ENCODE peak calls at places on chromosomes 7 and 10, in ten cellular contexts. J is PC-3, N is astrocyte, A is GM23248, Y is fibroblast of lung, B is neuronal stem cell, H is IMR-90, K is HepG2, M is K562, U is neural progenitor cell. L is an unnamed sample.

GRCh38 chr10:110793128-110793812 is 78.5 kb upstream of the PDCD4 start:
- DNase-seq in U (no peak), K (no peak), B (no peak), J (no peak), N (no peak), H (no peak), M (no peak), Y (no peak), A (no peak), L (no peak)

GRCh38 chr7:113083132-113083833 is 3.3 kb downstream of the GPR85 start:
- DNase-seq in A (no peak), B (no peak), K (no peak), N (no peak), U (peak; percentile 64), Y (no peak), H (no peak), J (no peak), M (no peak), L (no peak)

GRCh38 chr7:38953227-38953626 is 24.5 kb upstream of the POU6F2 start:
- DNase-seq in M (no peak), Y (no peak), H (no peak), B (no peak), K (no peak), A (no peak), U (no peak), N (no peak), J (no peak), L (no peak)

GRCh38 chr7:25557930-25558329 is 329.6 kb upstream of the NPVF start:
- DNase-seq in A (no peak), U (no peak), H (no peak), M (no peak), N (no peak), B (no peak), J (no peak), Y (no peak), K (no peak), L (no peak)

GRCh38 chr7:139426258-139427028 is 57.0 kb downstream of the KLRG2 start:
- DNase-seq in K (no peak), A (no peak), N (no peak), H (no peak), Y (no peak), B (no peak), J (no peak), M (no peak), U (no peak), L (no peak)

GRCh38 chr10:116833986-116834760 is 15.1 kb upstream of the ENO4 start:
- DNase-seq in J (no peak), N (no peak), H (no peak), Y (no peak), M (no peak), K (no peak), B (peak; percentile 77), A (no peak), U (peak; percentile 79), L (no peak)

GRCh38 chr10:133274751-133275682 is 1.7 kb downstream of the ADAM8 start:
- DNase-seq in A (peak; percentile 23), J (peak; percentile 77), N (no peak), H (no peak), U (no peak), K (no peak), Y (no peak), B (no peak), M (peak; percentile 67), L (no peak)

GRCh38 chr10:19930936-19931859 is 115.0 kb downstream of the PLXDC2 start:
- DNase-seq in J (peak; percentile 20), A (peak; percentile 59), N (peak; percentile 75), M (no peak), Y (peak; percentile 69), H (peak; percentile 70), U (no peak), B (no peak), K (no peak), L (no peak)

GRCh38 chr7:2309889-2310331 is 4.3 kb downstream of the SNX8 start:
- DNase-seq in M (no peak), A (no peak), Y (peak; percentile 87), K (peak; percentile 57), U (peak; percentile 87), B (peak; percentile 73), H (peak; percentile 89), J (peak; percentile 95), N (peak; percentile 96), L (no peak)

GRCh38 chr10:93999401-93999851 is 5.7 kb downstream of the PLCE1 start:
- DNase-seq in J (no peak), U (peak; percentile 14), Y (peak; percentile 55), B (no peak), M (no peak), A (peak; percentile 83), N (peak; percentile 91), H (peak; percentile 63), K (no peak), L (no peak)

GRCh38 chr10:119736220-119736619 is 10.4 kb downstream of the INPP5F start:
- DNase-seq in J (no peak), M (no peak), N (no peak), A (no peak), K (no peak), U (no peak), B (no peak), H (no peak), Y (no peak), L (no peak)

DNA sequence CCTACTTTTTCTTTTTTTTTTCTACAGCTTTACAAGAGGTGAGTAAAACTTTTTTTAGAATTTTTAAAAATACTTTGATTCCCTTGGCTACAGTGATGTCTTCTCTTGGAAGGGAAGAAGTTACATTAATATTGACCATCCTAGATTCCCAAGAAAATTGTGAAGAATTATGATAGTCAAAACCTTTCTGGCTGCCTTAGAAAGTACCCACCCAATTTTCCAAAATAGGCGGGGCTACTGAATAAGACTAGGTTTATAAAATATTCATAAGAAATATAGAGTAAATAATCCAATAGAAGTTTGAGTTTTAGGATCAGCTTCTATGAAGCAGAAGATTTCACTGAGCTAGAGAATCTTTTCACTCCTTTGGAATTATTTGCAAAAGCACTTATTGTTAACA is 3.0 kb downstream of the COL1A2 start:
- DNase-seq in J (no peak), U (no peak), N (no peak), A (peak; percentile 73), Y (no peak), H (no peak), K (no peak), M (no peak), B (no peak), L (no peak)
- H3K27ac ChIP-seq in J (no peak overlapping the region), U (no peak overlapping the region), N (peak overlapping the region; percentile 96), A (peak overlapping the region; percentile 100), Y (peak overlapping the region; percentile 96), H (peak overlapping the region; percentile 61), K (no peak overlapping the region), M (no peak overlapping the region), B (no peak overlapping the region), L (no peak overlapping the region)

GRCh38 chr7:158255558-158255957 is 332.1 kb downstream of the PTPRN2 start:
- DNase-seq in B (no peak), K (no peak), N (no peak), H (no peak), A (no peak), U (no peak), Y (no peak), M (no peak), J (no peak), L (no peak)

GRCh38 chr7:158255156-158255555 is 332.5 kb downstream of the PTPRN2 start:
- DNase-seq in A (no peak), U (no peak), Y (no peak), M (no peak), N (no peak), J (no peak), H (no peak), B (no peak), K (no peak), L (no peak)

GRCh38 chr7:158252081-158252836 is 335.4 kb downstream of the PTPRN2 start:
- DNase-seq in N (no peak), A (no peak), K (no peak), H (no peak), J (no peak), Y (no peak), U (peak; percentile 39), B (no peak), M (no peak), L (no peak)

GRCh38 chr7:158251061-158251965 is 336.3 kb downstream of the PTPRN2 start:
- DNase-seq in Y (no peak), K (no peak), H (no peak), N (no peak), M (no peak), U (no peak), B (no peak), J (no peak), A (no peak), L (no peak)

GRCh38 chr7:158252837-158253669 is 334.6 kb downstream of the PTPRN2 start:
- DNase-seq in M (no peak), B (no peak), U (no peak), A (no peak), H (no peak), Y (no peak), N (no peak), K (no peak), J (no peak), L (no peak)
- H3K9ac ChIP-seq in M (no peak overlapping the region), B (no peak overlapping the region), U (no peak overlapping the region), A (no peak overlapping the region), H (no peak overlapping the region), Y (no peak overlapping the region), N (no peak overlapping the region), K (no peak overlapping the region), J (no peak overlapping the region), L (no peak overlapping the region)

GRCh38 chr10:58082248-58082647 is 185.4 kb downstream of the IPMK start:
- DNase-seq in K (no peak), J (no peak), Y (no peak), H (no peak), N (no peak), B (no peak), A (no peak), U (no peak), M (no peak), L (no peak)

GRCh38 chr10:58086763-58087150 is 180.9 kb downstream of the IPMK start:
- DNase-seq in J (no peak), B (no peak), N (no peak), U (no peak), K (no peak), A (no peak), M (no peak), H (no peak), Y (no peak), L (no peak)

GRCh38 chr10:58086144-58086762 is 181.4 kb downstream of the IPMK start:
- DNase-seq in Y (no peak), K (no peak), U (no peak), J (no peak), M (no peak), N (no peak), H (no peak), B (no peak), A (no peak), L (no peak)

GRCh38 chr10:58089739-58090138 is 178.0 kb downstream of the IPMK start:
- DNase-seq in H (no peak), U (no peak), J (no peak), Y (no peak), A (no peak), B (no peak), M (no peak), N (no peak), K (no peak), L (no peak)

GRCh38 chr10:58087896-58088295 is 179.8 kb downstream of the IPMK start:
- DNase-seq in H (no peak), J (no peak), N (no peak), Y (no peak), A (no peak), B (no peak), K (no peak), U (no peak), M (no peak), L (no peak)
- H3K27ac ChIP-seq in H (no peak overlapping the region), J (no peak overlapping the region), N (no peak overlapping the region), Y (no peak overlapping the region), A (no peak overlapping the region), B (no peak overlapping the region), K (no peak overlapping the region), U (no peak overlapping the region), M (no peak overlapping the region), L (no peak overlapping the region)

GRCh38 chr10:123140164-123140982 is 4.6 kb downstream of the HMX3 start:
- DNase-seq in A (no peak), K (no peak), N (no peak), U (peak; percentile 82), M (no peak), Y (no peak), B (no peak), J (no peak), H (no peak), L (no peak)
- H3K9ac ChIP-seq in A (no peak overlapping the region), K (peak overlapping the region; percentile 20), N (no peak overlapping the region), U (no peak overlapping the region), M (peak overlapping the region; percentile 82), Y (no peak overlapping the region), B (no peak overlapping the region), J (no peak overlapping the region), H (no peak overlapping the region), L (no peak overlapping the region)